ENCODE peak calls at places on chromosomes 16 and 17, in seven cellular contexts. One of them, this sample, is unnamed.

GRCh38 chr17:80252871-80253270 is 7.8 kb upstream of the RNF213 start:
- DNase-seq in hypothalamus: no peak
- DNase-seq in fibroblast of the conjunctiva: no peak
- DNase-seq in Caki2: no peak
- DNase-seq in cardiac septum: peak; percentile 86
- DNase-seq in AG04450: no peak
- DNase-seq in breast epithelium: peak; percentile 74
- DNase-seq in this sample: no peak

GRCh38 chr17:66255112-66255511 is 25.9 kb upstream of the APOH start:
- DNase-seq in hypothalamus: no peak
- DNase-seq in fibroblast of the conjunctiva: peak; percentile 80
- DNase-seq in Caki2: peak; percentile 53
- DNase-seq in cardiac septum: no peak
- DNase-seq in AG04450: peak; percentile 62
- DNase-seq in breast epithelium: no peak
- DNase-seq in this sample: peak; percentile 80

GRCh38 chr17:76918811-76919210 is 50.6 kb downstream of the MGAT5B start:
- DNase-seq in hypothalamus: no peak
- DNase-seq in fibroblast of the conjunctiva: no peak
- DNase-seq in Caki2: no peak
- DNase-seq in cardiac septum: no peak
- DNase-seq in AG04450: no peak
- DNase-seq in breast epithelium: no peak
- DNase-seq in this sample: no peak

GRCh38 chr17:39209317-39210092 is 9.4 kb downstream of the RPL19 start:
- DNase-seq in hypothalamus: no peak
- DNase-seq in fibroblast of the conjunctiva: no peak
- DNase-seq in Caki2: no peak
- DNase-seq in cardiac septum: peak; percentile 84
- DNase-seq in AG04450: no peak
- DNase-seq in breast epithelium: peak; percentile 89
- DNase-seq in this sample: no peak

GRCh38 chr17:17480593-17481148 is 3.9 kb downstream of the MED9 start:
- DNase-seq in hypothalamus: no peak
- DNase-seq in fibroblast of the conjunctiva: no peak
- DNase-seq in Caki2: no peak
- DNase-seq in cardiac septum: no peak
- DNase-seq in AG04450: no peak
- DNase-seq in breast epithelium: no peak
- DNase-seq in this sample: no peak

GRCh38 chr17:57811633-57812280 is 38.1 kb downstream of the MRPS23 start:
- DNase-seq in hypothalamus: no peak
- DNase-seq in fibroblast of the conjunctiva: no peak
- DNase-seq in Caki2: no peak
- DNase-seq in cardiac septum: no peak
- DNase-seq in AG04450: no peak
- DNase-seq in breast epithelium: no peak
- DNase-seq in this sample: no peak

GRCh38 chr16:63461248-63461841 is 1425.1 kb upstream of the CDH8 start:
- DNase-seq in hypothalamus: no peak
- DNase-seq in fibroblast of the conjunctiva: peak; percentile 12
- DNase-seq in Caki2: peak; percentile 21
- DNase-seq in cardiac septum: no peak
- DNase-seq in AG04450: no peak
- DNase-seq in breast epithelium: no peak
- DNase-seq in this sample: peak; percentile 60

GRCh38 chr17:9768381-9768934 is 22.9 kb downstream of the DHRS7C start:
- DNase-seq in hypothalamus: no peak
- DNase-seq in fibroblast of the conjunctiva: peak; percentile 26
- DNase-seq in Caki2: peak; percentile 8
- DNase-seq in cardiac septum: no peak
- DNase-seq in AG04450: no peak
- DNase-seq in breast epithelium: no peak
- DNase-seq in this sample: peak; percentile 11

GRCh38 chr17:78753316-78754250 is 28.5 kb downstream of the CYTH1 start:
- DNase-seq in hypothalamus: no peak
- DNase-seq in fibroblast of the conjunctiva: no peak
- DNase-seq in Caki2: no peak
- DNase-seq in cardiac septum: no peak
- DNase-seq in AG04450: no peak
- DNase-seq in breast epithelium: no peak
- DNase-seq in this sample: no peak

GRCh38 chr17:46851029-46851741 is at the start of gene WNT9B:
- DNase-seq in hypothalamus: no peak
- DNase-seq in fibroblast of the conjunctiva: no peak
- DNase-seq in Caki2: peak; percentile 30
- DNase-seq in cardiac septum: no peak
- DNase-seq in AG04450: no peak
- DNase-seq in breast epithelium: no peak
- DNase-seq in this sample: no peak

GRCh38 chr17:50785942-50786570 is 18.7 kb upstream of the ANKRD40CL start:
- DNase-seq in hypothalamus: no peak
- DNase-seq in fibroblast of the conjunctiva: peak; percentile 23
- DNase-seq in Caki2: no peak
- DNase-seq in cardiac septum: no peak
- DNase-seq in AG04450: peak; percentile 66
- DNase-seq in breast epithelium: peak; percentile 61
- DNase-seq in this sample: peak; percentile 48

GRCh38 chr16:78478267-78478821 is 378.9 kb downstream of the WWOX start:
- DNase-seq in hypothalamus: no peak
- DNase-seq in fibroblast of the conjunctiva: no peak
- DNase-seq in Caki2: no peak
- DNase-seq in cardiac septum: no peak
- DNase-seq in AG04450: no peak
- DNase-seq in breast epithelium: no peak
- DNase-seq in this sample: no peak

GRCh38 chr17:19645608-19646250 is 2.8 kb upstream of the ALDH3A2 start:
- DNase-seq in hypothalamus: peak; percentile 5
- DNase-seq in fibroblast of the conjunctiva: no peak
- DNase-seq in Caki2: peak; percentile 61
- DNase-seq in cardiac septum: no peak
- DNase-seq in AG04450: no peak
- DNase-seq in breast epithelium: no peak
- DNase-seq in this sample: no peak

GRCh38 chr16:22092143-22092933 is at the start of gene VWA3A:
- DNase-seq in hypothalamus: peak; percentile 2
- DNase-seq in fibroblast of the conjunctiva: peak; percentile 9
- DNase-seq in Caki2: no peak
- DNase-seq in cardiac septum: no peak
- DNase-seq in AG04450: peak; percentile 27
- DNase-seq in breast epithelium: no peak
- DNase-seq in this sample: peak; percentile 35

GRCh38 chr17:61465550-61466237 is 13.5 kb downstream of the TBX4 start:
- DNase-seq in hypothalamus: no peak
- DNase-seq in fibroblast of the conjunctiva: no peak
- DNase-seq in Caki2: no peak
- DNase-seq in cardiac septum: peak; percentile 70
- DNase-seq in AG04450: no peak
- DNase-seq in breast epithelium: no peak
- DNase-seq in this sample: no peak

This sample was measured in astrocyte of the cerebellum.